ENCODE peak calls at places on chromosome 20, in nine cellular contexts. Y is WTC11, D is cardiac fibroblast, M is breast epithelium, Z is foreskin fibroblast, Q is fibroblast of the aortic adventitia, J is right lobe of liver, U is IMR-90, X is Calu3. A is an unnamed sample.
A peak's percentile ranks its signal among the peaks of the same experiment; 100 is the strongest.

GRCh38 chr20:23046431-23046830 is 3.0 kb downstream of the THBD start:
- DNase-seq in Y (no peak), D (no peak), M (no peak), Z (no peak), Q (no peak), J (no peak), U (no peak), X (no peak), A (no peak)

GRCh38 chr20:42740191-42740870 is 449.4 kb downstream of the PTPRT start:
- DNase-seq in Y (no peak), D (no peak), M (no peak), Z (no peak), Q (no peak), J (no peak), U (no peak), X (no peak), A (no peak)

GRCh38 chr20:48846516-48847492 is 19.0 kb upstream of the PREX1 start:
- DNase-seq in Y (peak; percentile 54), D (peak; percentile 58), M (no peak), Z (peak; percentile 41), Q (peak; percentile 62), J (no peak), U (no peak), X (no peak), A (no peak)

GRCh38 chr20:4617484-4617883 is 104.2 kb upstream of the PRND start:
- DNase-seq in Y (no peak), D (no peak), M (no peak), Z (no peak), Q (no peak), J (no peak), U (no peak), X (no peak), A (no peak)

GRCh38 chr20:45095753-45096371 is 5.1 kb downstream of the KCNS1 start:
- DNase-seq in Y (peak; percentile 70), D (peak; percentile 76), M (no peak), Z (peak; percentile 87), Q (peak; percentile 80), J (no peak), U (peak; percentile 69), X (peak; percentile 75), A (peak; percentile 38)

GRCh38 chr20:15235799-15236198 is 898.4 kb upstream of the FLRT3 start:
- DNase-seq in Y (no peak), D (no peak), M (no peak), Z (no peak), Q (no peak), J (no peak), U (no peak), X (no peak), A (no peak)

GRCh38 chr20:22690000-22690399 is 105.6 kb upstream of the FOXA2 start:
- DNase-seq in Y (no peak), D (no peak), M (no peak), Z (no peak), Q (no peak), J (no peak), U (no peak), X (no peak), A (no peak)

GRCh38 chr20:5606347-5606746 is 143.9 kb upstream of the SHLD1 start:
- DNase-seq in Y (no peak), D (no peak), M (no peak), Z (no peak), Q (no peak), J (no peak), U (no peak), X (no peak), A (no peak)

GRCh38 chr20:33139467-33139866 is 28.5 kb upstream of the BPIFA2 start:
- DNase-seq in Y (no peak), D (no peak), M (no peak), Z (no peak), Q (no peak), J (no peak), U (no peak), X (no peak), A (no peak)

GRCh38 chr20:59110607-59111006 is 53.0 kb upstream of the ZNF831 start:
- DNase-seq in Y (no peak), D (no peak), M (no peak), Z (no peak), Q (no peak), J (no peak), U (no peak), X (no peak), A (no peak)

GRCh38 chr20:23596856-23597255 is 8.9 kb downstream of the CST9 start:
- DNase-seq in Y (no peak), D (no peak), M (no peak), Z (no peak), Q (peak; percentile 12), J (no peak), U (no peak), X (no peak), A (no peak)

GRCh38 chr20:36341331-36342020 is 35.3 kb downstream of the DLGAP4 start:
- DNase-seq in Y (no peak), D (no peak), M (no peak), Z (no peak), Q (no peak), J (no peak), U (no peak), X (no peak), A (no peak)

GRCh38 chr20:6173481-6173880 is 50.7 kb upstream of the FERMT1 start:
- DNase-seq in Y (no peak), D (no peak), M (no peak), Z (no peak), Q (no peak), J (no peak), U (no peak), X (no peak), A (no peak)

GRCh38 chr20:33209789-33210188 is 7.4 kb upstream of the BPIFA3 start:
- DNase-seq in Y (peak; percentile 87), D (peak; percentile 59), M (peak; percentile 75), Z (peak; percentile 75), Q (peak; percentile 61), J (peak; percentile 71), U (peak; percentile 52), X (peak; percentile 89), A (peak; percentile 8)

GRCh38 chr20:23002276-23002675 is 32.8 kb upstream of the SSTR4 start:
- DNase-seq in Y (no peak), D (no peak), M (no peak), Z (no peak), Q (no peak), J (no peak), U (no peak), X (no peak), A (no peak)

GRCh38 chr20:48928832-48929725 is 7.6 kb downstream of the ARFGEF2 start:
- DNase-seq in Y (no peak), D (peak; percentile 46), M (no peak), Z (no peak), Q (peak; percentile 90), J (no peak), U (peak; percentile 69), X (no peak), A (no peak)

GRCh38 chr20:45927071-45927878 is 7.2 kb upstream of the PCIF1 start:
- DNase-seq in Y (no peak), D (no peak), M (no peak), Z (no peak), Q (no peak), J (no peak), U (no peak), X (no peak), A (no peak)

GRCh38 chr20:44080646-44081267 is 106.2 kb downstream of the JPH2 start:
- DNase-seq in Y (peak; percentile 74), D (peak; percentile 87), M (peak; percentile 72), Z (peak; percentile 89), Q (peak; percentile 87), J (no peak), U (peak; percentile 76), X (peak; percentile 86), A (peak; percentile 35)

GRCh38 chr20:36860339-36860738 is 15.6 kb upstream of the TLDC2 start:
- DNase-seq in Y (no peak), D (no peak), M (no peak), Z (peak; percentile 52), Q (no peak), J (no peak), U (peak; percentile 40), X (no peak), A (no peak)

GRCh38 chr20:63315982-63316491 is 23.1 kb downstream of the COL20A1 start:
- DNase-seq in Y (no peak), D (no peak), M (no peak), Z (no peak), Q (no peak), J (peak; percentile 31), U (no peak), X (no peak), A (no peak)

GRCh38 chr20:63317061-63317460 is 24.1 kb downstream of the COL20A1 start:
- DNase-seq in Y (no peak), D (no peak), M (no peak), Z (no peak), Q (no peak), J (no peak), U (no peak), X (no peak), A (no peak)

GRCh38 chr20:63315240-63315981 is 22.4 kb downstream of the COL20A1 start:
- DNase-seq in Y (no peak), D (no peak), M (no peak), Z (no peak), Q (no peak), J (peak; percentile 42), U (no peak), X (no peak), A (no peak)

GRCh38 chr20:63317601-63318291 is 24.8 kb downstream of the COL20A1 start:
- DNase-seq in Y (no peak), D (no peak), M (no peak), Z (no peak), Q (no peak), J (peak; percentile 42), U (no peak), X (no peak), A (no peak)

GRCh38 chr20:63316502-63316921 is 23.5 kb downstream of the COL20A1 start:
- DNase-seq in Y (no peak), D (no peak), M (no peak), Z (no peak), Q (no peak), J (peak; percentile 40), U (no peak), X (no peak), A (no peak)
- TF ChIP-seq CTCF in Y (no peak), D (no peak), M (no peak), Z (no peak), Q (no peak), J (no peak), U (no peak), X (no peak), A (no peak)

GRCh38 chr20:53190225-53190624 is 218.1 kb downstream of the TSHZ2 start:
- DNase-seq in Y (no peak), D (no peak), M (no peak), Z (no peak), Q (no peak), J (no peak), U (no peak), X (no peak), A (no peak)
- TF ChIP-seq CTCF in Y (no peak), D (no peak), M (no peak), Z (no peak), Q (no peak), J (no peak), U (no peak), X (no peak), A (no peak)

GRCh38 chr20:61604494-61604893 is 352.4 kb downstream of the CDH4 start:
- DNase-seq in Y (no peak), D (no peak), M (no peak), Z (no peak), Q (no peak), J (no peak), U (no peak), X (no peak), A (no peak)
- TF ChIP-seq CTCF in Y (no peak), D (no peak), M (no peak), Z (no peak), Q (no peak), J (no peak), U (no peak), X (no peak), A (no peak)

GRCh38 chr20:40361916-40362315 is 327.1 kb downstream of the MAFB start:
- DNase-seq in Y (no peak), D (no peak), M (no peak), Z (no peak), Q (no peak), J (no peak), U (no peak), X (no peak), A (no peak)
- TF ChIP-seq CTCF in Y (no peak), D (no peak), M (no peak), Z (no peak), Q (no peak), J (no peak), U (no peak), X (no peak), A (no peak)

A was measured in AG09319.